ENCODE peak calls at places on chromosomes 7 and 10, in four cellular contexts. V is WTC11, B is HepG2, M is A549. E is an unnamed sample.

GRCh38 chr10:61869772-61870520 is 31.6 kb upstream of the ARID5B start:
- DNase-seq in V (no peak), B (no peak), M (no peak), E (no peak)

GRCh38 chr7:93043393-93043985 is 74.3 kb downstream of the SAMD9 start:
- DNase-seq in V (peak), B (no peak), M (no peak), E (no peak)

GRCh38 chr7:33757563-33758165 is 147.7 kb upstream of the BMPER start:
- DNase-seq in V (no peak), B (peak), M (peak), E (peak)

GRCh38 chr10:110353244-110354119 is 48.8 kb upstream of the SMNDC1 start:
- DNase-seq in V (peak), B (no peak), M (peak), E (peak)

GRCh38 chr10:63217120-63217605 is 84.0 kb downstream of the NRBF2 start:
- DNase-seq in V (no peak), B (peak), M (peak), E (peak)

GRCh38 chr7:26490631-26491624 is 199.3 kb downstream of the SNX10 start:
- DNase-seq in V (no peak), B (no peak), M (no peak), E (no peak)

GRCh38 chr7:73880755-73881328 is 19.9 kb downstream of the TMEM270 start:
- DNase-seq in V (no peak), B (no peak), M (no peak), E (no peak)

GRCh38 chr10:104472957-104473745 is 119.5 kb downstream of the CFAP58 start:
- DNase-seq in V (no peak), B (no peak), M (no peak), E (no peak)

GRCh38 chr10:113350311-113350710 is 202.5 kb upstream of the HABP2 start:
- DNase-seq in V (no peak), B (no peak), M (no peak), E (no peak)

GRCh38 chr10:132961864-132962622 is 19.7 kb upstream of the CFAP46 start:
- DNase-seq in V (peak), B (peak), M (peak), E (peak)

GRCh38 chr7:101874028-101874427 is 56.6 kb downstream of the CUX1 start:
- DNase-seq in V (no peak), B (no peak), M (no peak), E (no peak)

GRCh38 chr7:80488406-80488805 is 23.5 kb downstream of the GNAT3 start:
- DNase-seq in V (no peak), B (no peak), M (no peak), E (no peak)

GRCh38 chr7:158353606-158354570 is 233.7 kb downstream of the PTPRN2 start:
- DNase-seq in V (peak), B (peak), M (peak), E (peak)

GRCh38 chr7:101823086-101823485 is 5.7 kb downstream of the CUX1 start:
- DNase-seq in V (no peak), B (no peak), M (no peak), E (no peak)

GRCh38 chr10:15227611-15228372 is 59.3 kb upstream of the NMT2 start:
- DNase-seq in V (no peak), B (no peak), M (no peak), E (no peak)

GRCh38 chr10:102917962-102918816 is at the start of gene CNNM2:
- DNase-seq in V (peak), B (peak), M (peak), E (peak)

GRCh38 chr10:78451592-78451991 is 417.9 kb downstream of the RPS24 start:
- DNase-seq in V (no peak), B (no peak), M (no peak), E (no peak)

GRCh38 chr10:44968101-44968886 is 8.7 kb downstream of the RASSF4 start:
- DNase-seq in V (no peak), B (no peak), M (no peak), E (no peak)

GRCh38 chr7:25596443-25596842 is 368.2 kb upstream of the NPVF start:
- DNase-seq in V (no peak), B (no peak), M (no peak), E (no peak)

GRCh38 chr7:25087855-25088254 is 37.2 kb downstream of the CYCS start:
- DNase-seq in V (no peak), B (no peak), M (no peak), E (no peak)

GRCh38 chr7:140902305-140902953 is 22.3 kb downstream of the BRAF start:
- DNase-seq in V (no peak), B (no peak), M (no peak), E (no peak)

GRCh38 chr10:78991187-78991586 is 77.6 kb upstream of the ZMIZ1 start:
- DNase-seq in V (no peak), B (no peak), M (no peak), E (no peak)

GRCh38 chr7:117992635-117993034 is 119.4 kb upstream of the CTTNBP2 start:
- DNase-seq in V (no peak), B (no peak), M (no peak), E (no peak)

GRCh38 chr10:36494386-36494785 is 631.0 kb upstream of the ANKRD30A start:
- DNase-seq in V (no peak), B (no peak), M (peak), E (no peak)

GRCh38 chr7:138278601-138279000 is 181.5 kb upstream of the TRIM24 start:
- DNase-seq in V (no peak), B (no peak), M (no peak), E (no peak)
- TF ChIP-seq NR3C1 in V (no peak), B (no peak), M (no peak), E (no peak)

GRCh38 chr10:130353928-130354327 is 217.7 kb downstream of the GLRX3 start:
- DNase-seq in V (no peak), B (no peak), M (no peak), E (no peak)

GRCh38 chr10:130354976-130355795 is 219.0 kb downstream of the GLRX3 start:
- DNase-seq in V (no peak), B (no peak), M (no peak), E (no peak)

GRCh38 chr10:130357226-130357625 is 221.0 kb downstream of the GLRX3 start:
- DNase-seq in V (no peak), B (no peak), M (no peak), E (no peak)

GRCh38 chr10:130352291-130352645 is 216.1 kb downstream of the GLRX3 start:
- DNase-seq in V (no peak), B (no peak), M (no peak), E (no peak)

GRCh38 chr10:130354555-130354954 is 218.4 kb downstream of the GLRX3 start:
- DNase-seq in V (no peak), B (no peak), M (no peak), E (no peak)
- TF ChIP-seq NR3C1 in V (no peak), B (no peak), M (no peak), E (no peak)

GRCh38 chr7:129074361-129074871 is 19.5 kb upstream of the TNPO3 start:
- DNase-seq in V (no peak), B (no peak), M (no peak), E (no peak)

GRCh38 chr7:129073738-129074137 is 18.8 kb upstream of the TNPO3 start:
- DNase-seq in V (no peak), B (no peak), M (no peak), E (no peak)

GRCh38 chr7:129073204-129073603 is 18.3 kb upstream of the TNPO3 start:
- DNase-seq in V (no peak), B (no peak), M (no peak), E (no peak)

GRCh38 chr7:129074994-129075393 is 20.1 kb upstream of the TNPO3 start:
- DNase-seq in V (no peak), B (no peak), M (no peak), E (no peak)

DNA sequence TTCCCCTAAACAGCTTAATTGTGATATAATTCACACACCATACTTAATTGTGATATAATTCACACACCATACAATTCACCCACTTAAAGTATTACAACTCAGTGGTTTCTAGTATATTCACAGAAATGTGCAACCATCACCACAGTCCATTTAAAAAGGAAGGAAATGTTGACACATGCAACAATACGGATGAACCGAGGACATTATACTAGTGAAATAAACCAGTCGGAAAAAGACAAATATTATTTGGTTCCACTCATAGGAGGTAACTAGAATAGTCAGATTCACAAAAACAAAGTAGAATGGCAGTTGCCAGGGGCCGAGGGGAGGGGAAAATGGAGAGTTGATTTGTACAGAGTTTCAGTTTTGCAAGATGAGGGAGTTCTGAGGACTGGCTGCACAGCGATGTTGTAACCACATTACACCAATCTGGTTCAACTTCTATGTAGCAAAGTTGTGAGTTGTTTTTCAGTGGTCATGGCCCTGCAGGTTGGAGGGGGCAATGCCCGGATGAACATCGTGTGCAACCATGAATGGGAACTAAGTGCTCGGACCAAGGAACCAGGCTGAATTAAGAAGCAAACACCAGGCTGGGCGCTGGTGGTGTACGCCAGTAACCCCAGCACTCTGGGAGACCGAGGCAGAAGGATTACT is 17.6 kb upstream of the TNPO3 start:
- DNase-seq in V (no peak), B (peak), M (no peak), E (no peak)
- TF ChIP-seq NR3C1 in V (no peak), B (no peak), M (no peak), E (no peak)

DNA sequence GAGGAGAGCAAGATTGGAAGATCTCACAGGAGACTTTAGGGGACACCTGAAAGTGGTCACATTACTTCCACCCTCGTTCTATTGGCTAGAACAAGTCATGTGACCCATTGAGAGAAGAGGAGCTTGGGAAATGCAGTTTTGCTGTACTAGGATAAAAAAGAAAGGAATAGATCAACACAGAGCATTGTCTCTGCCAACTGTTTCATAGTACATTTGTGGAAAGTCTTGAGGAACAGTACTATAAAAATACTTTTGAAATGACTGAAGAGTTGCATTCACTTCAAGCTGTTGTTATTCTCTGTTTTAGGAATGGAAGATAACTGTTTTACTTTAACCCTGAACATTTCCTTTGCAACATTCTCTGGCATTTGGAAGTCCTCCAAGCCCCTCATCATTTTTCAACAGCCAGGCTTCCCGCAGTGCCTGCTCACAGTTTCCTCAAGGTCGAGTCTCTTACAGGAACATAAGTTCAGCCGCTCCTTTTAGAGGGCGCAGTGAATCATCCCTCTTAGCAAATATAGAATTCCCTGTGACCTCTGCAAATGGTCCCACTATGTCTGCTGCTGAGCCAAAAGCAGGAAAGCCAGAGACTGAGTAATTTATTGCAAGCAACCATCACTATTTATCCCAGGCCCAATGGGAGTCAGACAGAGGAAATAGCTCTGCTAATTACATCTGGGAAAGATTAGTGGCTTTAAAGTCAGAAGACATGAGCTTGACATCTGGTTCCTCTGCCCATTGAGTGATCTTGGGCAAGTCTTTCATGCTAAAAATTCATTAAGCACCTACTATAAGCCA is 40.7 kb downstream of the MRPL32 start:
- DNase-seq in V (no peak), B (peak), M (peak), E (peak)
- TF ChIP-seq NR3C1 in V (no peak), B (no peak), M (no peak), E (no peak)

GRCh38 chr7:148699772-148700629 is 1.3 kb downstream of the CUL1 start:
- DNase-seq in V (no peak), B (peak), M (peak), E (peak)
- TF ChIP-seq NR3C1 in V (no peak), B (no peak), M (no peak), E (no peak)

GRCh38 chr10:124532788-124533187 is 71.2 kb downstream of the LHPP start:
- DNase-seq in V (no peak), B (no peak), M (no peak), E (no peak)

GRCh38 chr10:124534821-124535601 is 73.4 kb downstream of the LHPP start:
- DNase-seq in V (no peak), B (no peak), M (no peak), E (no peak)

GRCh38 chr10:124533266-124533665 is 71.6 kb downstream of the LHPP start:
- DNase-seq in V (no peak), B (no peak), M (no peak), E (no peak)

GRCh38 chr10:124535731-124536495 is 74.3 kb downstream of the LHPP start:
- DNase-seq in V (no peak), B (no peak), M (no peak), E (no peak)

GRCh38 chr10:124534231-124534798 is 72.7 kb downstream of the LHPP start:
- DNase-seq in V (peak), B (no peak), M (no peak), E (no peak)
- TF ChIP-seq NR3C1 in V (no peak), B (no peak), M (no peak), E (no peak)

GRCh38 chr7:91266067-91266930 is 2.1 kb downstream of the FZD1 start:
- DNase-seq in V (peak), B (no peak), M (no peak), E (no peak)

GRCh38 chr7:91265693-91266066 is 1.4 kb downstream of the FZD1 start:
- DNase-seq in V (peak), B (no peak), M (peak), E (no peak)

GRCh38 chr7:91264924-91265681 is 870 bp downstream of the FZD1 start:
- DNase-seq in V (peak), B (no peak), M (peak), E (no peak)

GRCh38 chr7:91264083-91264923 is at the start of gene FZD1:
- DNase-seq in V (peak), B (peak), M (peak), E (peak)

GRCh38 chr7:91263359-91264082 is 712 bp upstream of the FZD1 start:
- DNase-seq in V (peak), B (no peak), M (peak), E (peak)
- TF ChIP-seq NR3C1 in V (no peak), B (no peak), M (no peak), E (no peak)

DNA sequence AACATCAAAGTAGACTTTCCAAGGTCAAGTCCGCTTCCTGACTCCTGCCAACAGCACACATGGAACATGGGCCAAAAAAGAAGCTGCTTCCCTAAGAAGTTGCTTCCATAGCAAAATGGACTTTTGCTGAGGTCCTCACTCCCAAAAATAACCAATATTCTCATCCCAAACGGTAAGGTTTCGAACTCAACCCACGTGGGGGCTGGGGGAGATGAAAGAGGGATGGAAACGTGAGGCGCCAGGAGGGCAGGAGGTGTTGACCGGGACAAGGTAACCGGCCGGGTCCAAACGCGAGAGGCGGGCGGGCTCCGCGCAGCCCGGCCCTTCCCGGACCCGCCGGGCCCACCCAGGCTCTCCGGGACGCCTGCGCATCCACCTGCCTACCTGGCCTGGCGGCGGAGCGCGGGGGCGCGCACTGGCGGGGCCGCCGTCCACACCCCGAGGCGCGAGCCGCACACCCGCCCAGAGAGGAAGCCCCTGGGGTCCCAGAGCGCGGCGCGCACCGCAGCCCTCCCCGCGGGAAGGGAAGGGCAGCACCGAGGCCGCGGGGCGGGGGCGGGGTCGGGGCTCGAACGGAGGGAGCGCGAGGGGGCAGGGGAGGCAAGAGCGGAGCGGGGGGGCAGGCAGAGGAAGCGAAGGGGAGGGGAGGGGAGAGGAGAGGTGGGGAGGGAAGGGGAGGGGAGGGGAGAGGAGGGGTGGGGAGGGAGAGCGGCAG is 740 bp downstream of the LMBR1 start:
- DNase-seq in V (peak), B (peak), M (peak), E (peak)
- TF ChIP-seq NR3C1 in V (no peak), B (no peak), M (no peak), E (no peak)

GRCh38 chr7:76193881-76194280 is 7.8 kb upstream of the SRRM3 start:
- DNase-seq in V (no peak), B (no peak), M (no peak), E (no peak)

GRCh38 chr7:76189276-76189675 is 12.4 kb upstream of the SRRM3 start:
- DNase-seq in V (no peak), B (no peak), M (no peak), E (no peak)

GRCh38 chr7:76187246-76187645 is 14.4 kb upstream of the SRRM3 start:
- DNase-seq in V (no peak), B (no peak), M (no peak), E (no peak)

GRCh38 chr7:76193478-76193877 is 8.2 kb upstream of the SRRM3 start:
- DNase-seq in V (no peak), B (no peak), M (peak), E (no peak)

GRCh38 chr7:76191783-76192240 is 9.9 kb upstream of the SRRM3 start:
- DNase-seq in V (peak), B (peak), M (peak), E (peak)
- TF ChIP-seq NR3C1 in V (no peak), B (no peak), M (no peak), E (no peak)

DNA sequence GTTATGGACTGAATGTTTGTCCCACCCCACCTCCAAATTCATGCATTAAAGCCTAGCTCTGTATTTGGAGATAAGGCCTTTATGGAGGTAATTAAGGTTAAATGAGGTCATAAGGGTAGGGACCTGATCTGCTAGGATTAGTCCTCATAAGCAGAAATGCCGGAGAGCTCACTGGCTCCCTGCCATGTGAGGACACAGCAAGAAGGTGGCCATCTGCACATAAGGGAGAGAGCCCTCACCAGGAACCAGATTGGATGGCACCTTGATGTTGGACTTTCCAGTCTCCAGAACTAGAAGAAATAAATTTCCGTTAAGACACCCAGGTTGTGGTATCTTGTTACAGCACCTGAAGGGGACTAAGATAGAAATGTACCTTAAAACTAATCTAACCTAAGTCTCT is 816.1 kb upstream of the C7orf33 start:
- DNase-seq in V (no peak), B (no peak), M (no peak), E (no peak)
- TF ChIP-seq NR3C1 in V (no peak), B (no peak), M (no peak), E (no peak)

E was measured in K562.